ENCODE peak calls at places on chromosomes 4 and X, in seven cellular contexts. I is cardiac fibroblast, H is uterus, P is GM06990, E is dorsolateral prefrontal cortex, R is pancreas, M is HFF-Myc. K is an unnamed sample.

GRCh38 chrX:110170029-110170428 is 147.9 kb downstream of the AMMECR1 start:
- DNase-seq in I (no peak), H (no peak), P (no peak), E (no peak), R (no peak), M (no peak), K (no peak)

GRCh38 chrX:136598631-136599030 is 49.3 kb upstream of the CD40LG start:
- DNase-seq in I (no peak), H (no peak), P (no peak), E (no peak), R (no peak), M (no peak), K (no peak)

GRCh38 chrX:36573720-36574119 is 434.4 kb upstream of the FAM47C start:
- DNase-seq in I (no peak), H (no peak), P (no peak), E (no peak), R (no peak), M (no peak), K (no peak)

GRCh38 chrX:150219374-150220185 is 143.5 kb upstream of the MAMLD1 start:
- DNase-seq in I (peak; percentile 20), H (no peak), P (no peak), E (no peak), R (no peak), M (no peak), K (no peak)

GRCh38 chr4:25568788-25569231 is 86.8 kb upstream of the SLC34A2 start:
- DNase-seq in I (no peak), H (no peak), P (no peak), E (no peak), R (no peak), M (no peak), K (no peak)

GRCh38 chr4:149631629-149632028 is 184.0 kb downstream of the IQCM start:
- DNase-seq in I (no peak), H (no peak), P (no peak), E (no peak), R (no peak), M (no peak), K (no peak)

GRCh38 chrX:40244980-40245379 is 147.2 kb upstream of the BCOR start:
- DNase-seq in I (peak; percentile 74), H (no peak), P (no peak), E (no peak), R (no peak), M (no peak), K (no peak)

GRCh38 chr4:73341454-73341853 is 62.6 kb upstream of the ALB start:
- DNase-seq in I (peak; percentile 67), H (no peak), P (no peak), E (no peak), R (no peak), M (peak; percentile 16), K (peak; percentile 13)

GRCh38 chr4:74897390-74897789 is 35.5 kb upstream of the PARM1 start:
- DNase-seq in I (no peak), H (no peak), P (no peak), E (no peak), R (no peak), M (no peak), K (no peak)

GRCh38 chr4:138494931-138495330 is 252.8 kb upstream of the SLC7A11 start:
- DNase-seq in I (peak; percentile 49), H (no peak), P (no peak), E (no peak), R (no peak), M (peak; percentile 7), K (no peak)

GRCh38 chr4:6427439-6428090 is 44.8 kb downstream of the PPP2R2C start:
- DNase-seq in I (no peak), H (no peak), P (no peak), E (no peak), R (no peak), M (no peak), K (no peak)

GRCh38 chr4:15938182-15938581 is 358 bp downstream of the FGFBP1 start:
- DNase-seq in I (no peak), H (no peak), P (no peak), E (no peak), R (no peak), M (no peak), K (no peak)

GRCh38 chr4:153489856-153490558 is 23.8 kb downstream of the TMEM131L start:
- DNase-seq in I (peak; percentile 47), H (no peak), P (no peak), E (no peak), R (no peak), M (no peak), K (no peak)

GRCh38 chrX:155888139-155888538 is 7.0 kb downstream of the VAMP7 start:
- DNase-seq in I (peak; percentile 65), H (no peak), P (no peak), E (no peak), R (no peak), M (peak; percentile 62), K (peak; percentile 48)

GRCh38 chrX:84320606-84321005 is 132.6 kb upstream of the RPS6KA6 start:
- DNase-seq in I (no peak), H (no peak), P (no peak), E (no peak), R (no peak), M (no peak), K (no peak)

GRCh38 chr4:152039085-152039484 is 278.3 kb upstream of the GATB start:
- DNase-seq in I (peak; percentile 35), H (no peak), P (no peak), E (no peak), R (no peak), M (peak; percentile 29), K (no peak)

GRCh38 chr4:87321888-87322287 is 794 bp downstream of the HSD17B13 start:
- DNase-seq in I (no peak), H (no peak), P (no peak), E (no peak), R (no peak), M (no peak), K (no peak)

GRCh38 chr4:8125526-8126056 is 33.0 kb downstream of the ABLIM2 start:
- DNase-seq in I (no peak), H (no peak), P (no peak), E (no peak), R (peak; percentile 58), M (no peak), K (no peak)

GRCh38 chrX:107675823-107676555 is 47.7 kb downstream of the PRPS1 start:
- DNase-seq in I (peak; percentile 75), H (peak; percentile 60), P (no peak), E (no peak), R (no peak), M (no peak), K (no peak)

GRCh38 chrX:113001836-113002235 is 161.2 kb upstream of the AMOT start:
- DNase-seq in I (no peak), H (no peak), P (no peak), E (no peak), R (no peak), M (no peak), K (no peak)

GRCh38 chr4:41990029-41990382 is 324 bp upstream of the SLC30A9 start:
- DNase-seq in I (no peak), H (no peak), P (no peak), E (no peak), R (no peak), M (no peak), K (no peak)

GRCh38 chr4:141046255-141046654 is 87.0 kb downstream of the RNF150 start:
- DNase-seq in I (peak; percentile 73), H (peak; percentile 25), P (no peak), E (no peak), R (no peak), M (peak; percentile 88), K (peak; percentile 96)

GRCh38 chr4:129821073-129821472 is 725.1 kb downstream of the C4orf33 start:
- DNase-seq in I (no peak), H (no peak), P (no peak), E (no peak), R (no peak), M (no peak), K (no peak)

GRCh38 chr4:25162566-25162965 is 2.3 kb upstream of the SEPSECS start:
- DNase-seq in I (no peak), H (no peak), P (no peak), E (no peak), R (no peak), M (no peak), K (no peak)

GRCh38 chr4:9988349-9988748 is 32.9 kb downstream of the SLC2A9 start:
- DNase-seq in I (no peak), H (no peak), P (no peak), E (no peak), R (no peak), M (no peak), K (no peak)

GRCh38 chr4:9987749-9988346 is 33.4 kb downstream of the SLC2A9 start:
- DNase-seq in I (no peak), H (no peak), P (no peak), E (no peak), R (no peak), M (no peak), K (no peak)

GRCh38 chr4:9983211-9983610 is 38.1 kb downstream of the SLC2A9 start:
- DNase-seq in I (no peak), H (no peak), P (no peak), E (no peak), R (no peak), M (no peak), K (no peak)

GRCh38 chr4:9980898-9981297 is 40.4 kb downstream of the SLC2A9 start:
- DNase-seq in I (no peak), H (no peak), P (no peak), E (no peak), R (no peak), M (no peak), K (no peak)

GRCh38 chr4:9984621-9985020 is 36.7 kb downstream of the SLC2A9 start:
- DNase-seq in I (no peak), H (no peak), P (no peak), E (no peak), R (no peak), M (no peak), K (no peak)
- H3K4me3 ChIP-seq in I (no peak overlapping the region), H (no peak overlapping the region), P (no peak overlapping the region), E (no peak overlapping the region), R (no peak overlapping the region), M (no peak overlapping the region), K (no peak overlapping the region)

GRCh38 chr4:47490550-47490949 is 5.5 kb downstream of the ATP10D start:
- DNase-seq in I (peak; percentile 41), H (no peak), P (no peak), E (no peak), R (no peak), M (peak; percentile 33), K (no peak)
- TF ChIP-seq CTCF in I (peak; percentile 59), H (peak; percentile 21), P (peak; percentile 63), E (peak; percentile 28), R (no peak), M (peak; percentile 59), K (peak; percentile 34)

GRCh38 chr4:119940557-119940956 is 126.1 kb downstream of the MAD2L1 start:
- DNase-seq in I (no peak), H (no peak), P (no peak), E (no peak), R (no peak), M (no peak), K (no peak)
- H3K4me3 ChIP-seq in I (no peak overlapping the region), H (no peak overlapping the region), P (no peak overlapping the region), E (no peak overlapping the region), R (no peak overlapping the region), M (no peak overlapping the region), K (no peak overlapping the region)

GRCh38 chr4:98199247-98199646 is 56.0 kb upstream of the STPG2 start:
- DNase-seq in I (no peak), H (no peak), P (no peak), E (no peak), R (no peak), M (no peak), K (no peak)
- TF ChIP-seq CTCF in I (no peak), H (no peak), P (peak; percentile 6), E (no peak), R (no peak), M (no peak), K (peak; percentile 31)

K was measured in AG09309.